ENCODE peak calls at places on chromosomes 3 and 15, in four cellular contexts. A is spleen, Y is epithelial cell of proximal tubule, O is fibroblast of pulmonary artery. D is an unnamed sample.

GRCh38 chr15:40240619-40241304 is 1.9 kb downstream of the PAK6 start:
- DNase-seq in A (peak), Y (no peak), O (no peak), D (no peak)

GRCh38 chr15:99452728-99453643 is 112.8 kb upstream of the MEF2A start:
- DNase-seq in A (peak), Y (no peak), O (peak), D (no peak)

GRCh38 chr15:79257454-79257853 is 25.1 kb upstream of the ANKRD34C start:
- DNase-seq in A (no peak), Y (no peak), O (no peak), D (no peak)

GRCh38 chr15:71237456-71238188 is 122.4 kb downstream of the THSD4 start:
- DNase-seq in A (no peak), Y (peak), O (peak), D (peak)

GRCh38 chr3:635393-635792 is 438.8 kb downstream of the CHL1 start:
- DNase-seq in A (no peak), Y (no peak), O (no peak), D (no peak)

GRCh38 chr3:45566951-45567411 is 27.6 kb upstream of the LIMD1 start:
- DNase-seq in A (no peak), O (no peak), Y (no peak), D (no peak)

GRCh38 chr15:59516655-59517461 is 78.9 kb downstream of the FAM81A start:
- DNase-seq in A (no peak), Y (no peak), O (no peak), D (no peak)

GRCh38 chr3:14194865-14195264 is 16.2 kb downstream of the LSM3 start:
- DNase-seq in Y (no peak), A (no peak), O (no peak), D (no peak)

GRCh38 chr3:126567696-126568438 is 9.1 kb upstream of the C3orf22 start:
- DNase-seq in Y (no peak), A (no peak), O (no peak), D (no peak)

GRCh38 chr3:193869221-193870201 is 266.4 kb upstream of the HES1 start:
- DNase-seq in Y (no peak), A (peak), O (peak), D (peak)

GRCh38 chr3:136811701-136812100 is 7.2 kb upstream of the SLC35G2 start:
- DNase-seq in A (no peak), O (no peak), Y (no peak), D (no peak)

GRCh38 chr3:10527295-10528016 is 22.1 kb upstream of the ATP2B2 start:
- DNase-seq in Y (no peak), O (no peak), A (no peak), D (no peak)

GRCh38 chr3:132536442-132537153 is 60.5 kb upstream of the ACKR4 start:
- DNase-seq in A (no peak), Y (no peak), O (peak), D (no peak)

GRCh38 chr15:70351941-70352774 is 254.4 kb upstream of the TLE3 start:
- DNase-seq in O (no peak), Y (no peak), A (no peak), D (no peak)

GRCh38 chr15:56804279-56804678 is 71.0 kb upstream of the ZNF280D start:
- DNase-seq in Y (no peak), A (no peak), O (no peak), D (no peak)

GRCh38 chr15:40287968-40288367 is 5.1 kb upstream of the ANKRD63 start:
- DNase-seq in Y (no peak), A (no peak), O (no peak), D (no peak)

GRCh38 chr15:89177633-89178306 is 43.6 kb downstream of the RLBP1 start:
- DNase-seq in Y (no peak), A (no peak), O (peak), D (peak)

GRCh38 chr3:29186982-29187718 is 93.7 kb upstream of the RBMS3 start:
- DNase-seq in O (peak), Y (peak), A (no peak), D (no peak)

GRCh38 chr15:90588427-90588826 is 58.7 kb downstream of the CRTC3 start:
- DNase-seq in O (peak), A (no peak), Y (no peak), D (no peak)

GRCh38 chr15:44537728-44538240 is 837 bp downstream of the EIF3J start:
- DNase-seq in Y (no peak), A (no peak), O (peak), D (no peak)

DNA sequence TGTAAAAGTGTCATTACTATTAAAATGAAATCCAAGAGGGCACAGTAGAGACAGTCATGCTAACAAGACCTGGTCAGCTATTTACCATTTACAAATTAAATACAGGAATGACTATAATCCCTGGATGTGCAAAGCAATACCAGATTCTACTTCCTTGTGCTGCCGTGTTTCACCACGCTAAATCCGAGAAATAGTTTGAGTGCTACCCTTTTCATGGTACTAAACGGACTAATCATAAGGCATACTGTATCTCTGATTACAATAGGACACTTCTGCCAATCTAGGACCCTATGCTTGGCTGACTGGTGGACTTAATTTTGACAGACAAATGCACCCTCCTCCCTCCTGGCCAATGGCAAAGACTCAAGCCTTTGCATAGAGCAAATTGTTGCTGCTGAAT is 63.0 kb upstream of the NR2F2 start:
- DNase-seq in Y (no peak), A (no peak), O (no peak), D (no peak)
- H3K4me3 ChIP-seq in Y (no peak), A (no peak), O (no peak), D (no peak)

GRCh38 chr3:194908972-194909371 is 223.3 kb downstream of the FAM43A start:
- DNase-seq in Y (no peak), O (no peak), A (no peak), D (no peak)

GRCh38 chr3:194906229-194906629 is 220.5 kb downstream of the FAM43A start:
- DNase-seq in Y (no peak), O (peak), A (no peak), D (no peak)

GRCh38 chr3:194906970-194907629 is 221.4 kb downstream of the FAM43A start:
- DNase-seq in A (no peak), O (no peak), Y (no peak), D (no peak)

GRCh38 chr3:194908432-194908966 is 222.8 kb downstream of the FAM43A start:
- DNase-seq in A (no peak), O (no peak), Y (no peak), D (no peak)

GRCh38 chr3:194905696-194906095 is 220.0 kb downstream of the FAM43A start:
- DNase-seq in Y (no peak), O (peak), A (no peak), D (no peak)
- TF ChIP-seq CTCF in Y (no peak), O (no peak), A (no peak), D (no peak)

DNA sequence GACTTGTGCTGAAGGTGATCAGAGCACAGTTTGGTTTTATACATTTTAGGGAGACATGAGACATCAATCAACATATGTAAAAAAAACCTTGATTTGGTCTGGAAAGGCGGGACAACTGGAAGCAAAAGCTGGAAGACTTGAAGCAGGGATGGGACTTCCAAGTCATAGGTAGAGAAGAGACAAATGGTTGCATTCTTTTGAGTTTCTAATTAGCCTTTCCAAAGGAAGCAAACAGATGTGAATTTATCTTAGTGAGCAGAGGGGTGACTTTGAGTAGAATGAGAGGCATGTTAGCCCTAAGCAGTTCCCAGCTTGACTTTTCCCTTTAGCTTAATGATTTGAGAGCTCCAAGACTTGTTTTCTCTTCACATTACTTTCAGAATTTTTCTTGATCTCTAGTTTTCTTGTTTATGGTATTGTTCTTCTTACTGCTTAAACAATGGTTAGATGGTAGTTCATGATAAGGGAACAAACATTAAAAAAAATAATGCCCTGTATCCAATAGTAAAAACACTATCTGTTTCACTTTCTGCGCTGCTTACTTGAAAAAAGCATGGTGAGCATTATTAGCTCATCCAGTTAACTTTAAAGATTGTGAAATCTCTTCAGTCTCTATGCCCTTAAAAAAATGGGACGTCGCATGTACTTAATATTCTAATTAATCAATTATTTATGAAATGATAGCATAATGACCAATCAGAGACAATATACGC is 48.5 kb upstream of the BCHE start:
- DNase-seq in O (no peak), Y (no peak), A (no peak), D (no peak)
- H3K4me3 ChIP-seq in O (no peak), Y (no peak), A (no peak), D (no peak)

DNA sequence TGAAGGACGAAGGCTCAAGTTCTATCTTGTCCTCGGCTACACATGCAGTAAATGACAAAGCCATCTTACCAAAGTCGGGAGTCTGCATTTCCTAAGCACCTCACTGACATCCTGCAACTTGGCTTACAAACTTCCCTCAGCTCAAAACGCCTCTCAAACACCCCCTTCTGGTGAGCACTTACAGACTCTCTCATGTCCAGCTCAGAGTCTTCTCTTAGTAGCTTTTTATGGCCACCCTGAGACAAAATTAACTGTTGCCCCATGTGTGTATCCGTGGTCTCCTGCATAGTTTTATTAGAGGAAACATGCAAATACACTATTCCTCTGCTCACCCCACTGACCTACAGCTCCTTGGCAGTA is 819.7 kb downstream of the FHIT start:
- DNase-seq in A (no peak), Y (no peak), O (peak), D (no peak)
- TF ChIP-seq CTCF in A (no peak), Y (peak), O (peak), D (peak)

GRCh38 chr3:52442409-52443267 is 2.3 kb downstream of the SEMA3G start:
- DNase-seq in Y (no peak), A (peak), O (no peak), D (no peak)

GRCh38 chr3:52440671-52441070 is 4.2 kb downstream of the SEMA3G start:
- DNase-seq in A (peak), Y (no peak), O (no peak), D (no peak)

GRCh38 chr3:52441772-52442332 is 3.1 kb downstream of the SEMA3G start:
- DNase-seq in O (no peak), A (peak), Y (no peak), D (no peak)

GRCh38 chr3:52440249-52440551 is 4.7 kb downstream of the SEMA3G start:
- DNase-seq in O (no peak), A (peak), Y (no peak), D (no peak)

GRCh38 chr3:52441122-52441771 is 3.7 kb downstream of the SEMA3G start:
- DNase-seq in Y (no peak), O (no peak), A (peak), D (no peak)
- H3K4me3 ChIP-seq in Y (no peak), O (no peak), A (no peak), D (no peak)